ENCODE peak calls at places on chromosomes 7 and 10, in ten cellular contexts. S is lung; G is posterior vena cava; H is dorsolateral prefrontal cortex; A is T-helper 17 cell; C is Right ventricle myocardium inferior; T is CD4-positive, alpha-beta memory T cell; P is skeletal muscle cell; N is AG09319; X is spleen. J is an unnamed sample.

GRCh38 chr10:114347191-114347739 is 57.0 kb downstream of the AFAP1L2 start:
- DNase-seq in S (no peak), G (no peak), H (no peak), A (no peak), C (no peak), T (no peak), P (no peak), N (no peak), X (peak), J (no peak)

GRCh38 chr7:2956526-2957368 is 86.9 kb downstream of the CARD11 start:
- DNase-seq in S (no peak), G (peak), H (no peak), A (no peak), C (no peak), T (peak), P (peak), N (no peak), X (no peak), J (no peak)

GRCh38 chr10:69567920-69568319 is 5.3 kb downstream of the NEUROG3 start:
- DNase-seq in S (no peak), G (peak), H (no peak), A (no peak), C (no peak), T (no peak), P (peak), N (peak), X (no peak), J (no peak)

GRCh38 chr10:75616874-75617478 is 185.6 kb downstream of the LRMDA start:
- DNase-seq in S (no peak), G (no peak), H (no peak), A (no peak), C (no peak), T (no peak), P (no peak), N (no peak), X (no peak), J (no peak)

GRCh38 chr10:69262249-69262864 is 15.9 kb upstream of the HK1 start:
- DNase-seq in S (no peak), G (no peak), H (no peak), A (no peak), C (no peak), T (no peak), P (no peak), N (no peak), X (no peak), J (no peak)

GRCh38 chr10:124999433-125000365 is 57.8 kb downstream of the ZRANB1 start:
- DNase-seq in S (no peak), G (peak), H (peak), A (no peak), C (no peak), T (no peak), P (no peak), N (peak), X (peak), J (peak)

GRCh38 chr10:64261092-64261491 is 739.9 kb downstream of the REEP3 start:
- DNase-seq in S (no peak), G (no peak), H (no peak), A (no peak), C (no peak), T (no peak), P (no peak), N (no peak), X (no peak), J (no peak)

GRCh38 chr10:124062390-124062789 is 31.0 kb downstream of the CHST15 start:
- DNase-seq in S (no peak), G (no peak), H (no peak), A (no peak), C (no peak), T (no peak), P (no peak), N (no peak), X (no peak), J (no peak)

GRCh38 chr10:112235920-112236319 is 47.3 kb upstream of the TECTB start:
- DNase-seq in S (no peak), G (no peak), H (no peak), A (no peak), C (no peak), T (no peak), P (no peak), N (no peak), X (no peak), J (no peak)